ENCODE peak calls at places on chromosomes 3 and 15, in four cellular contexts. One of them, this sample, is unnamed.

GRCh38 chr3:133840055-133840737 is 34.6 kb downstream of the SRPRB start:
- DNase-seq in K562: no peak
- DNase-seq in HepG2: no peak
- DNase-seq in HCT116: no peak
- DNase-seq in this sample: no peak

GRCh38 chr3:153829596-153830170 is 291.5 kb upstream of the ARHGEF26 start:
- DNase-seq in HepG2: no peak
- DNase-seq in K562: no peak
- DNase-seq in HCT116: no peak
- DNase-seq in this sample: no peak

GRCh38 chr3:4306860-4307259 is 3.7 kb downstream of the SETMAR start:
- DNase-seq in HCT116: no peak
- DNase-seq in HepG2: no peak
- DNase-seq in K562: no peak
- DNase-seq in this sample: no peak

GRCh38 chr3:132593241-132593949 is 3.7 kb upstream of the ACKR4 start:
- DNase-seq in HepG2: no peak
- DNase-seq in HCT116: no peak
- DNase-seq in K562: no peak
- DNase-seq in this sample: no peak

GRCh38 chr3:124669470-124669869 is 60.8 kb upstream of the UMPS start:
- DNase-seq in K562: no peak
- DNase-seq in HepG2: no peak
- DNase-seq in HCT116: no peak
- DNase-seq in this sample: no peak

GRCh38 chr15:89244512-89244869 is 712 bp downstream of the FANCI start:
- DNase-seq in K562: no peak
- DNase-seq in HepG2: peak
- DNase-seq in HCT116: no peak
- DNase-seq in this sample: no peak

GRCh38 chr15:90680371-90680935 is 36.7 kb upstream of the BLM start:
- DNase-seq in K562: no peak
- DNase-seq in HepG2: no peak
- DNase-seq in HCT116: no peak
- DNase-seq in this sample: no peak

GRCh38 chr3:45035441-45036301 is 9.6 kb downstream of the CLEC3B start:
- DNase-seq in K562: no peak
- DNase-seq in HCT116: no peak
- DNase-seq in HepG2: no peak
- DNase-seq in this sample: peak

GRCh38 chr3:53151465-53151864 is 9.5 kb upstream of the PRKCD start:
- DNase-seq in K562: no peak
- DNase-seq in HepG2: no peak
- DNase-seq in HCT116: no peak
- DNase-seq in this sample: no peak

GRCh38 chr15:70474682-70475438 is 288.5 kb downstream of the UACA start:
- DNase-seq in K562: no peak
- DNase-seq in HCT116: peak
- DNase-seq in HepG2: no peak
- DNase-seq in this sample: no peak

GRCh38 chr3:130968231-130968630 is 58.4 kb downstream of the ASTE1 start:
- DNase-seq in HepG2: no peak
- DNase-seq in HCT116: no peak
- DNase-seq in K562: no peak
- DNase-seq in this sample: no peak

GRCh38 chr15:90870354-90871096 is 2.1 kb downstream of the FURIN start:
- DNase-seq in K562: no peak
- DNase-seq in HCT116: no peak
- DNase-seq in HepG2: no peak
- DNase-seq in this sample: no peak

GRCh38 chr15:27458370-27459084 is 487.5 kb downstream of the GABRG3 start:
- DNase-seq in K562: no peak
- DNase-seq in HCT116: no peak
- DNase-seq in HepG2: no peak
- DNase-seq in this sample: no peak

GRCh38 chr3:98528474-98529346 is 3.1 kb upstream of the GPR15 start:
- DNase-seq in HepG2: peak
- DNase-seq in K562: no peak
- DNase-seq in HCT116: no peak
- DNase-seq in this sample: no peak

GRCh38 chr3:46096781-46097180 is 69.5 kb upstream of the XCR1 start:
- DNase-seq in HepG2: no peak
- DNase-seq in K562: no peak
- DNase-seq in HCT116: no peak
- DNase-seq in this sample: no peak

GRCh38 chr3:171351676-171352075 is 108.5 kb downstream of the TNIK start:
- DNase-seq in HepG2: no peak
- DNase-seq in HCT116: peak
- DNase-seq in K562: no peak
- DNase-seq in this sample: no peak

GRCh38 chr15:70608156-70608555 is 155.2 kb downstream of the UACA start:
- DNase-seq in K562: no peak
- DNase-seq in HCT116: no peak
- DNase-seq in HepG2: no peak
- DNase-seq in this sample: no peak

GRCh38 chr15:72559781-72560180 is 85.7 kb downstream of the ARIH1 start:
- DNase-seq in HCT116: no peak
- DNase-seq in K562: no peak
- DNase-seq in HepG2: no peak
- DNase-seq in this sample: no peak

GRCh38 chr3:182122779-182123178 is 411.1 kb downstream of the SOX2 start:
- DNase-seq in HepG2: no peak
- DNase-seq in HCT116: no peak
- DNase-seq in K562: no peak
- DNase-seq in this sample: no peak

GRCh38 chr3:32992310-32992686 is 40.9 kb downstream of the CCR4 start:
- DNase-seq in K562: no peak
- DNase-seq in HepG2: no peak
- DNase-seq in HCT116: no peak
- DNase-seq in this sample: no peak

GRCh38 chr15:49242820-49243219 is 72.8 kb downstream of the GALK2 start:
- DNase-seq in HCT116: no peak
- DNase-seq in K562: peak
- DNase-seq in HepG2: no peak
- DNase-seq in this sample: no peak

GRCh38 chr3:66532160-66532587 is 31.4 kb upstream of the LRIG1 start:
- DNase-seq in HepG2: no peak
- DNase-seq in K562: no peak
- DNase-seq in HCT116: no peak
- DNase-seq in this sample: no peak

GRCh38 chr3:42526616-42527367 is 24.3 kb downstream of the VIPR1 start:
- DNase-seq in K562: peak
- DNase-seq in HepG2: no peak
- DNase-seq in HCT116: no peak
- DNase-seq in this sample: no peak

GRCh38 chr3:43347774-43348173 is 61.4 kb downstream of the SNRK start:
- DNase-seq in HepG2: no peak
- DNase-seq in HCT116: no peak
- DNase-seq in K562: no peak
- DNase-seq in this sample: no peak

GRCh38 chr3:141644931-141645330 is 93.2 kb upstream of the RNF7 start:
- DNase-seq in HepG2: peak
- DNase-seq in HCT116: peak
- DNase-seq in K562: peak
- DNase-seq in this sample: peak

GRCh38 chr3:134212898-134213665 is 37.6 kb downstream of the RYK start:
- DNase-seq in HepG2: peak
- DNase-seq in HCT116: peak
- DNase-seq in K562: peak
- DNase-seq in this sample: peak

GRCh38 chr15:73273181-73274002 is 95.4 kb downstream of the HCN4 start:
- DNase-seq in HCT116: peak
- DNase-seq in HepG2: peak
- DNase-seq in K562: peak
- DNase-seq in this sample: peak

GRCh38 chr3:41933154-41933676 is 28.7 kb downstream of the ULK4 start:
- DNase-seq in K562: no peak
- DNase-seq in HCT116: no peak
- DNase-seq in HepG2: no peak
- DNase-seq in this sample: no peak

GRCh38 chr3:29379097-29379496 is 98.2 kb downstream of the RBMS3 start:
- DNase-seq in HepG2: no peak
- DNase-seq in HCT116: no peak
- DNase-seq in K562: no peak
- DNase-seq in this sample: no peak

GRCh38 chr3:171183042-171183441 is 156.5 kb upstream of the SLC2A2 start:
- DNase-seq in HCT116: no peak
- DNase-seq in K562: peak
- DNase-seq in HepG2: peak
- DNase-seq in this sample: no peak

GRCh38 chr3:128800241-128801187 is 74.5 kb downstream of the RAB7A start:
- DNase-seq in K562: no peak
- DNase-seq in HCT116: no peak
- DNase-seq in HepG2: no peak
- DNase-seq in this sample: no peak

GRCh38 chr15:59384507-59384906 is 11.8 kb upstream of the MYO1E start:
- DNase-seq in K562: no peak
- DNase-seq in HCT116: no peak
- DNase-seq in HepG2: no peak
- DNase-seq in this sample: no peak

GRCh38 chr3:52237659-52238172 is 1.2 kb downstream of the TWF2 start:
- DNase-seq in K562: peak
- DNase-seq in HepG2: no peak
- DNase-seq in HCT116: peak
- DNase-seq in this sample: peak

GRCh38 chr15:65077981-65078352 is 1.4 kb downstream of the KBTBD13 start:
- DNase-seq in HCT116: peak
- DNase-seq in HepG2: no peak
- DNase-seq in K562: no peak
- DNase-seq in this sample: peak

GRCh38 chr15:48040166-48040817 is 80.5 kb upstream of the SLC24A5 start:
- DNase-seq in K562: no peak
- DNase-seq in HepG2: no peak
- DNase-seq in HCT116: no peak
- DNase-seq in this sample: no peak

GRCh38 chr15:58951388-58952060 is 18.0 kb upstream of the SLTM start:
- DNase-seq in K562: no peak
- DNase-seq in HepG2: no peak
- DNase-seq in HCT116: peak
- DNase-seq in this sample: no peak

GRCh38 chr3:46931631-46932441 is 44.7 kb downstream of the CCDC12 start:
- DNase-seq in HCT116: no peak
- DNase-seq in HepG2: peak
- DNase-seq in K562: no peak
- DNase-seq in this sample: peak

GRCh38 chr3:104044002-104044401 is 1322.7 kb upstream of the ALCAM start:
- DNase-seq in HepG2: no peak
- DNase-seq in HCT116: no peak
- DNase-seq in K562: no peak
- DNase-seq in this sample: no peak

GRCh38 chr3:146300756-146301155 is 49.9 kb upstream of the PLSCR4 start:
- DNase-seq in HCT116: no peak
- DNase-seq in HepG2: no peak
- DNase-seq in K562: no peak
- DNase-seq in this sample: no peak

DNA sequence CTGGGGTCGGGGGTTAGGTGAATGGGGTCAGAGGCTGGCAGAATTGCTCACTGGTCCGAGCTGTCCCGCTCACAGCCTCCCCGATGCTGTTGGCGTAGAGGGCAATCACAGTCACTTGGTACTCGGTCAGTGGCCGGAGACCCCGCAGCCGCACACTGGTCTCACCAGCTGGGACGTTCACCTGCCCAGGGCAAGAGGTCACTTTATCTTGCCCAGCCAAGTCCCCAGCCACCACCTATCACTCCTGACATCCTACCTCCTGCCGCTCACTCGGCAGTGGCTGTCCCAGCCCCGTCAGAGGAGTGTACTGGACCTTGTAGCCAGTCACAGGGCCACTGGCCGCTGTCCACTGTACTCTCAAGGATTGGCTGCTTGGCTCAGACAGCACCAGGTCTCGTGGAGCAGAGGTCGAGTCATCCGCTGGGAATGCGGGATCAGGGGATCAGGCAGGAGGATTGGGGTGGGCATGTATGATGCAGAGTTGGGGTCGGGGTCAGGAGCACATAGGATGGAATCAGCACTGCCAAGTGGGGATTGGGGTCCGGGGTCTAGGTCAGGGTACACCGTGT is 2.5 kb downstream of the COL7A1 start:
- DNase-seq in HCT116: no peak
- DNase-seq in K562: no peak
- DNase-seq in HepG2: no peak
- DNase-seq in this sample: no peak
- TF ChIP-seq ELF1 in HCT116: no peak
- TF ChIP-seq ELF1 in K562: no peak
- TF ChIP-seq ELF1 in HepG2: no peak
- TF ChIP-seq ELF1 in this sample: no peak

GRCh38 chr15:42608110-42608531 is 32.7 kb downstream of the STARD9 start:
- DNase-seq in HCT116: no peak
- DNase-seq in HepG2: no peak
- DNase-seq in K562: no peak
- DNase-seq in this sample: no peak
- TF ChIP-seq ELF1 in HCT116: no peak
- TF ChIP-seq ELF1 in HepG2: no peak
- TF ChIP-seq ELF1 in K562: no peak
- TF ChIP-seq ELF1 in this sample: no peak

GRCh38 chr3:55169608-55170010 is 241.8 kb upstream of the LRTM1 start:
- DNase-seq in HepG2: no peak
- DNase-seq in HCT116: no peak
- DNase-seq in K562: no peak
- DNase-seq in this sample: no peak
- TF ChIP-seq ELF1 in HepG2: no peak
- TF ChIP-seq ELF1 in HCT116: no peak
- TF ChIP-seq ELF1 in K562: no peak
- TF ChIP-seq ELF1 in this sample: no peak

DNA sequence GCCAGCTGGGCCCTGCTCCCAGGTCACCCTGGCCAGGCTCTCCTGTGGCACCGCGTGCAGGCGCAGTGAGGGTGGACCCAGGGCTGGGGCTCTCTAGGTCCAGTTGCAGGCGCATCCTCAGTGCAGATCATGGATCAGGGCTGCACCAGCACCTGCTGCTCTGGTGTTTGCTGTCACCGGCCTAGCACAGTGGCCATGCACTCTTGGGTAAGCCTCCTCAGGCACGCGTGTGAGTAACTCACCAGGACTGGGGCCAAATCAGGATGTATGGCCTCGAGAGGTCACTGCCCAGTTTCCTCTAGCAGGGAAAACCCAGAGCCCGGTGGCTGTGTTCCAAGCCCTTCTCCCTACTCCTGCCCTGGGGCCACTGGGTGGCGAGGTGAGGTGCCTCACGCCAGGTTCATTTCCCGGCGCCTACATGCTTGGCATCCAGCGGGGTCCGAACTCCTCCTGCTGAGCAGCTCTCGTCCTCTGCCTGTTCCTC is 45.5 kb upstream of the SLC41A3 start:
- DNase-seq in K562: no peak
- DNase-seq in HCT116: no peak
- DNase-seq in HepG2: no peak
- DNase-seq in this sample: peak
- TF ChIP-seq ELF1 in K562: no peak
- TF ChIP-seq ELF1 in HCT116: no peak
- TF ChIP-seq ELF1 in HepG2: no peak
- TF ChIP-seq ELF1 in this sample: no peak

This sample was measured in SK-N-SH.